ENCODE peak calls at places on chromosomes 5 and 9, in ten cellular contexts. X, N, E, D, T, Y, F, I, K and U are unnamed samples.

GRCh38 chr5:179303801-179304200 is 41.5 kb downstream of the ADAMTS2 start:
- DNase-seq in N (no peak), D (no peak), I (no peak), F (no peak), K (no peak), Y (no peak), X (peak), E (no peak), T (no peak), U (no peak)

GRCh38 chr5:135890867-135891266 is 4.8 kb downstream of the IL9 start:
- DNase-seq in Y (no peak), T (no peak), E (no peak), I (no peak), F (no peak), D (no peak), K (no peak), X (no peak), N (no peak), U (no peak)

GRCh38 chr5:88876714-88877113 is 6.3 kb downstream of the MEF2C start:
- DNase-seq in D (no peak), E (no peak), K (no peak), Y (no peak), T (no peak), X (no peak), N (no peak), I (no peak), F (no peak), U (no peak)

GRCh38 chr9:91177081-91177480 is 184.6 kb downstream of the AUH start:
- DNase-seq in F (no peak), X (peak), N (no peak), K (no peak), D (no peak), Y (no peak), I (peak), E (no peak), T (no peak), U (no peak)

GRCh38 chr9:89408628-89409101 is 89.2 kb downstream of the SEMA4D start:
- DNase-seq in Y (no peak), T (no peak), X (no peak), K (no peak), E (no peak), D (no peak), I (no peak), F (no peak), N (no peak), U (no peak)

GRCh38 chr5:96651948-96652753 is 10.0 kb upstream of the CAST start:
- DNase-seq in F (no peak), K (no peak), N (no peak), Y (no peak), I (no peak), X (no peak), E (no peak), D (peak), T (peak), U (no peak)

GRCh38 chr5:154342211-154342610 is 103.6 kb upstream of the SAP30L start:
- DNase-seq in X (no peak), Y (no peak), D (no peak), K (no peak), E (peak), T (no peak), F (no peak), N (no peak), I (no peak), U (no peak)

GRCh38 chr5:66828551-66829421 is 232.6 kb downstream of the MAST4 start:
- DNase-seq in N (peak), T (peak), I (no peak), F (peak), E (peak), Y (no peak), K (peak), X (peak), D (peak), U (peak)

GRCh38 chr5:74630387-74631087 is 10.0 kb downstream of the ENC1 start:
- DNase-seq in E (no peak), N (peak), K (peak), X (no peak), F (peak), I (no peak), Y (no peak), D (no peak), T (peak), U (peak)

GRCh38 chr5:131496400-131496713 is 138.7 kb downstream of the RAPGEF6 start:
- DNase-seq in T (no peak), E (no peak), Y (no peak), D (no peak), K (no peak), N (no peak), F (no peak), I (no peak), X (no peak), U (no peak)

GRCh38 chr9:22228542-22228941 is 218.1 kb upstream of the DMRTA1 start:
- DNase-seq in X (no peak), N (peak), K (peak), E (no peak), F (no peak), I (no peak), T (peak), Y (no peak), D (no peak), U (peak)

GRCh38 chr9:115164511-115164974 is 46.6 kb upstream of the TNC start:
- DNase-seq in X (peak), I (no peak), K (peak), Y (peak), N (peak), T (no peak), E (no peak), F (peak), D (peak), U (peak)

GRCh38 chr9:135066291-135066690 is 21.2 kb upstream of the OLFM1 start:
- DNase-seq in X (no peak), N (no peak), I (no peak), T (no peak), F (no peak), Y (no peak), K (no peak), D (peak), E (no peak), U (no peak)

GRCh38 chr5:5140051-5141010 is at the start of gene ADAMTS16:
- DNase-seq in X (no peak), D (peak), F (no peak), Y (no peak), E (peak), K (no peak), I (no peak), N (no peak), T (no peak), U (no peak)
- H3K4me3 ChIP-seq in X (peak), D (peak), F (no peak), Y (peak), E (peak), K (no peak), I (peak), N (peak), T (peak), U (no peak)

GRCh38 chr9:12426198-12426864 is 266.9 kb upstream of the TYRP1 start:
- DNase-seq in E (peak), X (no peak), F (no peak), N (peak), D (peak), Y (no peak), I (no peak), K (peak), T (peak), U (peak)
- TF ChIP-seq CTCF in E (peak), X (no peak), F (no peak), N (peak), D (peak), Y (no peak), I (no peak), K (no peak), T (peak), U (peak)

GRCh38 chr9:100714372-100715099 is 136.7 kb downstream of the CAVIN4 start:
- DNase-seq in Y (peak), X (no peak), K (peak), D (peak), I (no peak), T (peak), N (peak), E (peak), F (peak), U (peak)

GRCh38 chr9:100715100-100715379 is 137.2 kb downstream of the CAVIN4 start:
- DNase-seq in D (no peak), K (no peak), N (no peak), I (no peak), F (no peak), T (no peak), E (no peak), Y (no peak), X (no peak), U (no peak)

GRCh38 chr9:100720922-100721321 is 143.0 kb downstream of the CAVIN4 start:
- DNase-seq in T (peak), N (peak), X (no peak), E (no peak), D (no peak), K (no peak), Y (no peak), I (no peak), F (peak), U (peak)

DNA sequence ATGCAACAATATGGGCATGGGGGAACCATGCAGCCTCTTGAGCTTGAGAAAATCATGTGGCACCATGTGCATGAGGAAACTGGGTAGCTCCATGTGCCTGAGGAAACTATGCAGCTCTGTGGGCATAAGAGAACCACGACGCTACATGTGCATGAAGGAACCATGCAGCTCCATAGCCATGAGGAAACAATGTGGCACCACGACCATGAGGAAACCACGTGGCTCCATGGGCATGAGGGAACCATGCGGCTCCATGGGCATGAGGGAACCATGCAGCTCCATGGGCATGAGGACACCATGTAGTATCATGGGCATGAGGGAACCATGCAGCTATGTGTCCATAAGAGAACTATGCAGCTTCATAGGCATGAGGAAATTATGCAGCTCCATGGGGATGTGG is 140.8 kb downstream of the CAVIN4 start:
- DNase-seq in X (no peak), T (no peak), K (no peak), D (no peak), Y (no peak), F (no peak), I (no peak), E (no peak), N (no peak), U (no peak)
- H3K4me3 ChIP-seq in X (no peak), T (no peak), K (no peak), D (no peak), Y (no peak), F (no peak), I (no peak), E (no peak), N (no peak), U (no peak)

DNA sequence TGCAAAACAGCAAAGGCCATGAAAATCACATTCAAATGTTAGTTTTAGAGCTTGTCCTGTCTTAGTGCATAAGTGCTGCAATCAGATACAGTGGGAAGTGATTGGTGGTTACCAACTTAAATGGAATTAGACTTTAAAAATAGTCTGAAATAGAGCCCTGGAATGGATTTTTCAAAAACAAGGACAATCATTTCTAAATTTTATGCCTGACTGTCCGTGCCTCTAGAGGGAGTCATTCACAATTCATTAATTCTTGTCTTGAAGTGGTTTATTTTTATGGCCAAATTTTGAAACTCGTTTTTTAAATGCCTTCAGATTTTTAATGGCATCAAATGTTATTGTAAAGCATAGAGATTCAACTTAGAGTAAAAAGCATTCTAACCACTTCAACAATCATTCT is 561.8 kb upstream of the DAB2 start:
- DNase-seq in N (peak), D (no peak), Y (no peak), I (no peak), X (no peak), K (peak), F (no peak), T (peak), E (no peak), U (no peak)
- TF ChIP-seq CTCF in N (peak), D (peak), Y (no peak), I (no peak), X (no peak), K (peak), F (no peak), T (no peak), E (no peak), U (no peak)

GRCh38 chr9:109471994-109472393 is 26.1 kb downstream of the PTPN3 start:
- DNase-seq in F (no peak), X (no peak), Y (no peak), E (no peak), D (no peak), K (peak), I (no peak), N (no peak), T (no peak), U (peak)
- H3K4me3 ChIP-seq in F (no peak), X (no peak), Y (no peak), E (no peak), D (no peak), K (no peak), I (no peak), N (no peak), T (no peak), U (no peak)

DNA sequence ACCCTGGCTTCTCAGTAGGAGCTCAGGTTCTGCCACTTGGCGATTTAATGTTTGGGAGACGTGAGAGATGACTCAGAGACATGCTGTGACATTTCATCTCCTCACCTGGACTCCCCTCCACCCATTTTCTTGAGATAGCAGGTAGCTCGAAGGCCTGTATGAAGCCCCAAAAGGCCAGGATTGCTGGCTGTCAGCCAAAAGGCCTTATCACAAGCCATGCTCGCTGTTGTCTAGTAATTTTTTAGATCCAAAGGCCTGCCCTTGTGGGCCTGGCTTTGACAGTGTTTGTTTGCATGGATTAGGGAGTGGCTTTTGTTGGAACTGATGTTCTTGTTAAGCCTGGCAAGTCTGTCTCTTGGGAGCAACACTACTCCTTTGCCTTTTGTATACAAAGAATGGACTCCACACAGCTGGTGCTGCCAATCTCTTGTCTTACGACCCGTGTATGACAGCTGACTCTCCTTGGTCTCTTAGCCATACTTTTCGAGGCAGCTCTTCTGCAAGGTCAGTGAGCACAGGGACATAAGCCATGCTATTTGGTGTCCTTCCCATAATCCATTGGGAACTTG is 22.7 kb downstream of the CAVIN4 start:
- DNase-seq in Y (no peak), T (no peak), I (no peak), K (no peak), X (no peak), E (no peak), N (no peak), F (no peak), D (peak), U (no peak)
- TF ChIP-seq CTCF in Y (no peak), T (no peak), I (no peak), K (no peak), X (no peak), E (no peak), N (no peak), F (no peak), D (no peak), U (no peak)